ENCODE peak calls at places on chromosomes 4 and X, in nine cellular contexts. R is AG08395; P is thyroid gland; B is HCEC 1CT; H is H54; D is progenitor cell of endocrine pancreas; F is stimulated activated naive B cell treated with anti-CD40 and anti-IgM and Interleukin-4, amounts not matched to agents 10 μg/mL and 1 μg/mL and 100 μg/mL, for 72 hours; W is amygdala; A is GM10248. O is an unnamed sample.

GRCh38 chrX:45083314-45083713 is 117.4 kb downstream of the DIPK2B start:
- DNase-seq in R (no peak), P (no peak), B (no peak), H (no peak), D (no peak), F (no peak), W (no peak), A (no peak), O (no peak)

GRCh38 chr4:6458528-6458927 is 13.9 kb downstream of the PPP2R2C start:
- DNase-seq in R (no peak), P (no peak), B (no peak), H (no peak), D (no peak), F (no peak), W (no peak), A (no peak), O (no peak)

GRCh38 chrX:36443007-36443406 is 523.5 kb downstream of the CFAP47 start:
- DNase-seq in R (no peak), P (no peak), B (no peak), H (no peak), D (no peak), F (no peak), W (no peak), A (no peak), O (no peak)

GRCh38 chrX:147958316-147958715 is 22.8 kb upstream of the FMR1NB start:
- DNase-seq in R (peak), P (no peak), B (peak), H (peak), D (no peak), F (no peak), W (no peak), A (no peak), O (no peak)

GRCh38 chrX:39337461-39337860 is 536.2 kb downstream of the MID1IP1 start:
- DNase-seq in R (no peak), P (peak), B (no peak), H (no peak), D (no peak), F (no peak), W (no peak), A (no peak), O (no peak)

GRCh38 chr4:93031431-93032098 is 727.8 kb downstream of the GRID2 start:
- DNase-seq in R (no peak), P (no peak), B (no peak), H (no peak), D (no peak), F (no peak), W (no peak), A (no peak), O (no peak)

GRCh38 chr4:168264903-168265302 is 53.6 kb downstream of the DDX60 start:
- DNase-seq in R (no peak), P (peak), B (no peak), H (no peak), D (no peak), F (no peak), W (no peak), A (no peak), O (no peak)

GRCh38 chr4:145183023-145183422 is 2.6 kb upstream of the OTUD4 start:
- DNase-seq in R (no peak), P (peak), B (no peak), H (no peak), D (no peak), F (no peak), W (no peak), A (no peak), O (no peak)

GRCh38 chr4:26298198-26298950 is 22.4 kb upstream of the RBPJ start:
- DNase-seq in R (peak), P (no peak), B (peak), H (no peak), D (no peak), F (no peak), W (no peak), A (no peak), O (no peak)

GRCh38 chr4:99966692-99967091 is 16.6 kb upstream of the H2AZ1 start:
- DNase-seq in R (no peak), P (no peak), B (peak), H (no peak), D (no peak), F (no peak), W (no peak), A (no peak), O (no peak)

GRCh38 chr4:187128971-187129370 is 405.3 kb upstream of the FAT1 start:
- DNase-seq in R (no peak), P (no peak), B (no peak), H (no peak), D (no peak), F (no peak), W (no peak), A (no peak), O (no peak)

GRCh38 chrX:663841-664240 is 33.2 kb downstream of the SHOX start:
- DNase-seq in R (no peak), P (no peak), B (no peak), H (no peak), D (no peak), F (no peak), W (no peak), A (no peak), O (no peak)

GRCh38 chr4:109996531-109996930 is 83.8 kb downstream of the EGF start:
- DNase-seq in R (no peak), P (no peak), B (no peak), H (no peak), D (no peak), F (no peak), W (no peak), A (no peak), O (no peak)

GRCh38 chr4:20158195-20158594 is 93.5 kb upstream of the SLIT2 start:
- DNase-seq in R (no peak), P (no peak), B (no peak), H (no peak), D (no peak), F (no peak), W (no peak), A (no peak), O (no peak)

GRCh38 chrX:69297521-69297920 is 132.3 kb upstream of the PJA1 start:
- DNase-seq in R (no peak), P (no peak), B (no peak), H (no peak), D (no peak), F (no peak), W (no peak), A (no peak), O (no peak)

GRCh38 chrX:15107367-15107988 is 162.4 kb downstream of the ASB9 start:
- DNase-seq in R (no peak), P (no peak), B (no peak), H (no peak), D (no peak), F (no peak), W (no peak), A (no peak), O (no peak)

GRCh38 chrX:34884693-34885277 is 57.8 kb upstream of the FAM47B start:
- DNase-seq in R (peak), P (no peak), B (peak), H (no peak), D (no peak), F (no peak), W (no peak), A (no peak), O (no peak)

GRCh38 chr4:113141901-113142346 is 92.5 kb downstream of the ANK2 start:
- DNase-seq in R (peak), P (no peak), B (peak), H (peak), D (no peak), F (no peak), W (no peak), A (no peak), O (no peak)

GRCh38 chr4:82043081-82043808 is 330.5 kb downstream of the HNRNPD start:
- DNase-seq in R (no peak), P (peak), B (no peak), H (no peak), D (no peak), F (no peak), W (no peak), A (no peak), O (no peak)

GRCh38 chrX:16076834-16077233 is 46.5 kb upstream of the GRPR start:
- DNase-seq in R (no peak), P (no peak), B (no peak), H (no peak), D (no peak), F (no peak), W (no peak), A (no peak), O (no peak)

GRCh38 chrX:50067435-50068292 is 133.1 kb downstream of the AKAP4 start:
- DNase-seq in R (no peak), P (peak), B (no peak), H (no peak), D (peak), F (no peak), W (no peak), A (no peak), O (no peak)

GRCh38 chr4:3288571-3289094 is 4.2 kb upstream of the RGS12 start:
- DNase-seq in R (no peak), P (no peak), B (no peak), H (no peak), D (no peak), F (no peak), W (no peak), A (no peak), O (no peak)

GRCh38 chrX:56029188-56029587 is 203.0 kb upstream of the KLF8 start:
- DNase-seq in R (no peak), P (no peak), B (no peak), H (no peak), D (no peak), F (no peak), W (no peak), A (no peak), O (no peak)

O was measured in GM06990.